ENCODE peak calls at places on chromosomes 6 and 20, in ten cellular contexts. S, F, R, V, J, B, I, K, C and G are unnamed samples.

GRCh38 chr6:26240157-26240980 is 124.6 kb upstream of the BTN3A2 start:
- DNase-seq in I (no peak), J (peak), R (no peak), F (peak), S (peak), K (peak), V (no peak), B (peak), C (peak), G (peak)

GRCh38 chr6:164247106-164247505 is 832.6 kb downstream of the QKI start:
- DNase-seq in V (no peak), S (no peak), R (no peak), J (no peak), I (no peak), F (no peak), C (peak), B (no peak), K (no peak), G (no peak)

GRCh38 chr6:73774311-73774766 is 78.3 kb downstream of the CD109 start:
- DNase-seq in C (peak), V (no peak), J (peak), K (no peak), F (no peak), I (no peak), S (no peak), R (no peak), B (no peak), G (no peak)

GRCh38 chr6:28544211-28544610 is 18.5 kb downstream of the GPX5 start:
- DNase-seq in F (no peak), R (no peak), V (no peak), J (no peak), I (no peak), B (peak), K (no peak), S (no peak), C (peak), G (peak)

GRCh38 chr6:81767163-81768000 is 14.9 kb upstream of the TENT5A start:
- DNase-seq in V (no peak), S (no peak), F (no peak), R (peak), C (peak), K (no peak), B (peak), J (no peak), I (no peak), G (no peak)

GRCh38 chr6:157110620-157111019 is 212.7 kb downstream of the TMEM242 start:
- DNase-seq in R (no peak), B (no peak), K (no peak), S (no peak), F (no peak), C (peak), I (no peak), V (no peak), J (no peak), G (no peak)

GRCh38 chr20:58113706-58114105 is 114.7 kb downstream of the ANKRD60 start:
- DNase-seq in J (no peak), I (no peak), C (no peak), B (no peak), V (no peak), K (peak), F (no peak), R (no peak), S (no peak), G (no peak)

GRCh38 chr6:125810435-125810834 is 19.7 kb downstream of the NCOA7 start:
- DNase-seq in V (no peak), S (no peak), K (no peak), I (no peak), C (no peak), B (no peak), F (no peak), J (no peak), R (no peak), G (no peak)

GRCh38 chr20:50141018-50141675 is 12.4 kb downstream of the PEDS1 start:
- DNase-seq in J (no peak), R (no peak), C (no peak), S (no peak), V (no peak), F (no peak), K (no peak), B (no peak), I (no peak), G (peak)

GRCh38 chr6:251920-252319 is 40.4 kb upstream of the DUSP22 start:
- DNase-seq in C (no peak), V (no peak), K (no peak), J (no peak), I (no peak), S (no peak), R (no peak), F (no peak), B (no peak), G (no peak)

GRCh38 chr20:4555188-4555893 is 166.4 kb upstream of the PRND start:
- DNase-seq in B (no peak), R (no peak), F (no peak), C (peak), S (peak), I (no peak), J (peak), K (no peak), V (no peak), G (no peak)

GRCh38 chr6:43368517-43369160 is 808 bp downstream of the ZNF318 start:
- DNase-seq in J (no peak), C (peak), S (peak), V (peak), F (peak), K (peak), I (peak), R (peak), B (peak), G (peak)

GRCh38 chr20:19692685-19693119 is 65.4 kb upstream of the RIN2 start:
- DNase-seq in J (no peak), I (peak), R (peak), B (peak), K (peak), S (no peak), C (peak), F (no peak), V (peak), G (peak)

GRCh38 chr6:125533710-125534397 is 215.6 kb upstream of the HEY2 start:
- DNase-seq in J (no peak), V (no peak), S (peak), C (peak), F (no peak), I (no peak), R (peak), K (no peak), B (peak), G (peak)

GRCh38 chr20:63089051-63089907 is 82.5 kb upstream of the BHLHE23 start:
- DNase-seq in B (no peak), K (peak), F (no peak), C (no peak), S (peak), R (no peak), V (no peak), I (peak), J (no peak), G (peak)

GRCh38 chr6:132482595-132482994 is 30.3 kb downstream of the STX7 start:
- DNase-seq in S (no peak), F (no peak), J (no peak), V (no peak), K (no peak), C (no peak), I (no peak), B (no peak), R (no peak), G (no peak)

GRCh38 chr6:152642578-152643375 is 5.6 kb upstream of the SYNE1 start:
- DNase-seq in F (peak), K (no peak), I (peak), V (peak), S (peak), C (peak), R (peak), B (peak), J (no peak), G (peak)

GRCh38 chr6:75505426-75505825 is 11.8 kb upstream of the FILIP1 start:
- DNase-seq in V (no peak), J (no peak), S (no peak), K (no peak), R (no peak), I (no peak), C (no peak), B (peak), F (no peak), G (no peak)

GRCh38 chr6:43983632-43984031 is 143.6 kb downstream of the MRPL14 start:
- DNase-seq in I (no peak), V (no peak), B (no peak), J (no peak), F (no peak), S (peak), K (no peak), R (peak), C (no peak), G (peak)

GRCh38 chr20:4344660-4345059 is 329.3 kb upstream of the RNF24 start:
- DNase-seq in B (no peak), J (no peak), I (no peak), V (no peak), R (no peak), C (no peak), K (no peak), F (no peak), S (no peak), G (no peak)

GRCh38 chr6:132118144-132118543 is 167.0 kb upstream of the CCN2 start:
- DNase-seq in F (no peak), J (no peak), C (no peak), S (no peak), B (no peak), R (no peak), K (no peak), I (no peak), V (no peak), G (no peak)

GRCh38 chr20:19750207-19750606 is 7.9 kb upstream of the RIN2 start:
- DNase-seq in B (no peak), K (peak), C (no peak), J (no peak), I (no peak), S (no peak), F (no peak), V (no peak), R (no peak), G (no peak)

GRCh38 chr20:63337786-63338420 is 23.2 kb downstream of the CHRNA4 start:
- DNase-seq in F (no peak), J (no peak), C (peak), K (no peak), R (no peak), I (no peak), V (no peak), B (no peak), S (no peak), G (no peak)

GRCh38 chr6:15417811-15418210 is 171.9 kb downstream of the JARID2 start:
- DNase-seq in K (no peak), I (no peak), S (no peak), B (no peak), F (no peak), V (no peak), R (no peak), J (no peak), C (peak), G (no peak)

GRCh38 chr20:22491188-22491500 is 93.2 kb downstream of the FOXA2 start:
- DNase-seq in C (no peak), K (no peak), R (no peak), F (no peak), J (no peak), V (no peak), I (no peak), B (no peak), S (peak), G (no peak)

GRCh38 chr6:96899019-96899418 is 1.3 kb upstream of the NDUFAF4 start:
- DNase-seq in R (peak), B (peak), S (no peak), C (peak), V (peak), K (no peak), J (peak), F (no peak), I (no peak), G (peak)

GRCh38 chr20:45088247-45088646 is 12.7 kb downstream of the KCNS1 start:
- DNase-seq in F (no peak), I (no peak), R (no peak), J (peak), V (no peak), S (no peak), K (no peak), C (peak), B (peak), G (no peak)

GRCh38 chr20:45087814-45088213 is 13.1 kb downstream of the KCNS1 start:
- DNase-seq in S (no peak), V (no peak), F (no peak), B (no peak), K (no peak), R (no peak), J (no peak), C (no peak), I (no peak), G (no peak)

GRCh38 chr6:26594730-26595632 is 1.8 kb upstream of the ABT1 start:
- DNase-seq in V (no peak), F (no peak), R (peak), C (peak), J (peak), K (no peak), S (no peak), B (peak), I (no peak), G (peak)

GRCh38 chr6:99933129-99933528 is 60.9 kb downstream of the MCHR2 start:
- DNase-seq in S (no peak), B (no peak), C (peak), R (no peak), K (no peak), I (no peak), J (peak), V (no peak), F (no peak), G (no peak)
- H3K4me3 ChIP-seq in S (no peak), B (no peak), C (no peak), R (no peak), K (no peak), I (no peak), J (no peak), V (no peak), F (no peak), G (no peak)

GRCh38 chr6:149899926-149900619 is 2.2 kb upstream of the RAET1E start:
- DNase-seq in F (no peak), V (no peak), R (no peak), S (no peak), C (no peak), K (peak), J (no peak), I (peak), B (no peak), G (no peak)
- H3K4me3 ChIP-seq in F (no peak), V (no peak), R (no peak), S (no peak), C (no peak), K (no peak), J (no peak), I (no peak), B (no peak), G (no peak)

GRCh38 chr6:116872771-116873170 is 4.3 kb upstream of the RFX6 start:
- DNase-seq in F (no peak), V (no peak), I (no peak), K (no peak), S (no peak), B (no peak), R (no peak), J (no peak), C (no peak), G (no peak)

GRCh38 chr6:116876107-116876506 is 935 bp upstream of the RFX6 start:
- DNase-seq in I (no peak), R (no peak), B (no peak), S (no peak), K (no peak), V (no peak), F (no peak), J (no peak), C (no peak), G (no peak)

GRCh38 chr6:116881236-116881635 is 4.2 kb downstream of the RFX6 start:
- DNase-seq in V (no peak), J (no peak), I (no peak), S (no peak), B (no peak), R (peak), F (no peak), C (no peak), K (no peak), G (no peak)

GRCh38 chr6:116877743-116878142 is 701 bp downstream of the RFX6 start:
- DNase-seq in K (no peak), B (peak), I (no peak), J (no peak), S (no peak), R (no peak), F (no peak), V (no peak), C (no peak), G (peak)

DNA sequence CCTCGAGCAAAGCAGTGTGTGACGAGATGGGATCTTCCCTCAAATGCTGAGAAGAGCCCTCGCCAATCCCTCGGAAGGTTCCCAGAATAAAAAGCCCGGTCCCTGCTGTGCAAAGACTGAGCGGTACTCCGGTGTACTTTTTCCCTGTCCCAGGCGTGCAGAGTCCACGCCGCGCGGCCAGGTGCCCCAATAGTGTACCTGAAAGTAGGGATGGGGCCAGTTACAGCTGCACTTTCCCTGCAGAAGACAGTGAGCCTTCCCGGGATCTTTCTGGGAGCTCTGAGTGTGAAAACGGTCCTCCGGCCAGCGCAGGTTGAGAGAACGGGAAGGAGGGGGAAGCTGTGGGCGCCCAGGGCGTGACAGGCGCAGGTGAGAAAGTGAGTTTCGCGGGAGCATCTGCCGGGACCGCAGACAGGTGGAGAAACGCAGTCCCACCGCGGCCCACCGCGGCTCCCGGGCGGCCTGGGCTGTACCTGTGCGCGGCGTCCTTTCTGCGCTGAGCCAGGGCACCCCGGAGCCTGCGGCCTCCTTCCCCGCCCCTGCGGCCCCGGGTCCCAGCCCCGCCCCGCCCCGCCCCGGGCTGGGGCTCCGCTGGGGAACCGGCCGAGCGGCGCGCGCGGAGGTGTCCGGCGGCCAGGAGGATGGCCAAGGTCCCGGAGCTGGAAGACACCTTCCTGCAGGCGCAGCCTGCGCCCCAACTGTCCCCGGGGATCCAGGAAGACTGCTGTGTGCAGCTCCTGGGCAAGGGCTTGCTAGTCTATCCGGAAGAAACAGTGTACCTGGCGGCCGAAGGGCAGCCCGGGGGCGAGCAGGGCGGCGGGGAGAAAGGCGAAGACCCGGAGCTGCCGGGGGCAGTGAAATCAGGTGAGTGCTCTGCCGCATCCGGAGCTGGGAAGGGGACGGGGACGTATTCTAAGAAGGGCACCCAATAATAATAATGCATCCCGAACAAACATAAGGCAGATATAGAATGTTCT is at the start of gene RFX6:
- DNase-seq in F (no peak), V (no peak), R (no peak), K (no peak), B (peak), I (peak), C (no peak), J (no peak), S (peak), G (peak)
- H3K4me3 ChIP-seq in F (no peak), V (no peak), R (peak), K (peak), B (peak), I (peak), C (peak), J (no peak), S (no peak), G (peak)

GRCh38 chr6:107821591-107821990 is 2.5 kb downstream of the SCML4 start:
- DNase-seq in V (no peak), C (no peak), K (no peak), J (no peak), I (no peak), F (no peak), R (no peak), B (no peak), S (no peak), G (no peak)
- H3K4me3 ChIP-seq in V (no peak), C (no peak), K (no peak), J (no peak), I (no peak), F (peak), R (no peak), B (no peak), S (no peak), G (no peak)

GRCh38 chr6:138517635-138518034 is 18.3 kb upstream of the NHSL1 start:
- DNase-seq in J (no peak), B (peak), C (no peak), K (no peak), S (no peak), F (peak), R (peak), I (no peak), V (peak), G (peak)

GRCh38 chr6:138512615-138513014 is 13.3 kb upstream of the NHSL1 start:
- DNase-seq in S (no peak), I (no peak), R (no peak), K (no peak), J (no peak), F (no peak), B (peak), C (no peak), V (no peak), G (peak)

GRCh38 chr6:138518054-138518453 is 18.8 kb upstream of the NHSL1 start:
- DNase-seq in R (no peak), J (no peak), B (no peak), S (no peak), I (no peak), C (no peak), K (no peak), V (no peak), F (no peak), G (no peak)

GRCh38 chr6:138514860-138515540 is 15.7 kb upstream of the NHSL1 start:
- DNase-seq in C (no peak), J (no peak), V (no peak), B (no peak), K (no peak), I (no peak), F (peak), S (no peak), R (no peak), G (no peak)

DNA sequence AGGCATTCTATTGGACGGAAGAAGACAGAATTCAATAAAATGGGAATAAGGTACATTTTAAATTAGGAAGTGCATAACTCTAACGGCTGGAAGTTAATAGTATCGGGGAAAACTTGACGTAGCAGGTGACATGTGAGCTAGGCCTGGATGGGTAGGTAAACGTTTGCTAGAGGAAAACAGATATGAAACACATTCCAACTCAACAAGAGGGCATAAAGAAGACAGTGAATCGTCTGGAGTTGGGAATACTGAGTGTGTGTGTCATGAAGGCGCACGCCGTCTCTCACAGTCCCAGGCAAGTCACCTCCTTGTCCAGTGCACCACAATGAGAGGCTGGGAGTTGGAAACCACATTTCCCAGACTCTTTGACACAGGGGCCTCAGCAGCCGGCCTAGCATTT is 16.4 kb upstream of the NHSL1 start:
- DNase-seq in S (no peak), B (no peak), R (peak), F (no peak), C (no peak), J (no peak), I (no peak), V (no peak), K (no peak), G (no peak)
- H3K4me3 ChIP-seq in S (no peak), B (no peak), R (no peak), F (no peak), C (no peak), J (no peak), I (no peak), V (no peak), K (no peak), G (no peak)